ENCODE peak calls at places on chromosomes 3 and 15, in five cellular contexts. Z is ascending aorta, W is mesendoderm, F is psoas muscle, O is heart right ventricle. Q is an unnamed sample.

GRCh38 chr3:9347887-9348286 is 15.0 kb upstream of the THUMPD3 start:
- DNase-seq in Z (no peak), W (no peak), F (no peak), O (no peak), Q (no peak)

GRCh38 chr15:74038707-74039655 is 43.4 kb downstream of the GOLGA6A start:
- DNase-seq in Z (peak; percentile 66), W (no peak), F (no peak), O (no peak), Q (no peak)

GRCh38 chr3:127439621-127440020 is 150.9 kb downstream of the TPRA1 start:
- DNase-seq in Z (peak; percentile 43), W (no peak), F (no peak), O (no peak), Q (no peak)

GRCh38 chr15:52234596-52235541 is 43.7 kb upstream of the GNB5 start:
- DNase-seq in Z (no peak), W (no peak), F (no peak), O (no peak), Q (no peak)

GRCh38 chr3:110027446-110027845 is 690.1 kb upstream of the DPPA4 start:
- DNase-seq in Z (no peak), W (no peak), F (no peak), O (no peak), Q (no peak)

GRCh38 chr3:195893916-195894315 is 14.4 kb downstream of the TNK2 start:
- DNase-seq in Z (no peak), W (no peak), F (no peak), O (no peak), Q (no peak)

GRCh38 chr3:129690406-129690805 is 83.9 kb upstream of the PLXND1 start:
- DNase-seq in Z (no peak), W (peak; percentile 89), F (no peak), O (no peak), Q (peak; percentile 74)

GRCh38 chr15:68310178-68310810 is 32.7 kb downstream of the FEM1B start:
- DNase-seq in Z (peak; percentile 69), W (no peak), F (no peak), O (peak; percentile 36), Q (peak; percentile 32)

GRCh38 chr3:126881861-126882260 is 101.1 kb upstream of the PLXNA1 start:
- DNase-seq in Z (no peak), W (no peak), F (no peak), O (no peak), Q (no peak)

GRCh38 chr3:30426319-30426993 is 179.9 kb upstream of the TGFBR2 start:
- DNase-seq in Z (peak; percentile 67), W (peak; percentile 22), F (peak; percentile 54), O (peak; percentile 26), Q (peak; percentile 66)

GRCh38 chr15:53962646-53963561 is 15.3 kb upstream of the UNC13C start:
- DNase-seq in Z (no peak), W (peak; percentile 40), F (peak; percentile 28), O (peak; percentile 4), Q (no peak)

GRCh38 chr3:29144807-29145206 is 136.1 kb upstream of the RBMS3 start:
- DNase-seq in Z (no peak), W (no peak), F (peak; percentile 17), O (peak; percentile 10), Q (no peak)

GRCh38 chr15:33913459-33913858 is 54.8 kb upstream of the CHRM5 start:
- DNase-seq in Z (no peak), W (no peak), F (no peak), O (no peak), Q (no peak)

GRCh38 chr3:85142626-85143025 is 183.8 kb downstream of the CADM2 start:
- DNase-seq in Z (no peak), W (no peak), F (no peak), O (no peak), Q (no peak)

GRCh38 chr3:16113704-16114103 is 60.8 kb upstream of the GALNT15 start:
- DNase-seq in Z (no peak), W (no peak), F (no peak), O (no peak), Q (no peak)

GRCh38 chr3:124620600-124621063 is 109.6 kb upstream of the UMPS start:
- DNase-seq in Z (no peak), W (peak; percentile 91), F (no peak), O (no peak), Q (peak; percentile 9)

GRCh38 chr3:124615896-124616543 is 114.2 kb upstream of the UMPS start:
- DNase-seq in Z (no peak), W (no peak), F (no peak), O (peak; percentile 41), Q (no peak)

GRCh38 chr3:124617177-124617576 is 113.1 kb upstream of the UMPS start:
- DNase-seq in Z (no peak), W (no peak), F (no peak), O (no peak), Q (no peak)

GRCh38 chr3:124621498-124621897 is 108.8 kb upstream of the UMPS start:
- DNase-seq in Z (no peak), W (peak; percentile 49), F (no peak), O (no peak), Q (no peak)

DNA sequence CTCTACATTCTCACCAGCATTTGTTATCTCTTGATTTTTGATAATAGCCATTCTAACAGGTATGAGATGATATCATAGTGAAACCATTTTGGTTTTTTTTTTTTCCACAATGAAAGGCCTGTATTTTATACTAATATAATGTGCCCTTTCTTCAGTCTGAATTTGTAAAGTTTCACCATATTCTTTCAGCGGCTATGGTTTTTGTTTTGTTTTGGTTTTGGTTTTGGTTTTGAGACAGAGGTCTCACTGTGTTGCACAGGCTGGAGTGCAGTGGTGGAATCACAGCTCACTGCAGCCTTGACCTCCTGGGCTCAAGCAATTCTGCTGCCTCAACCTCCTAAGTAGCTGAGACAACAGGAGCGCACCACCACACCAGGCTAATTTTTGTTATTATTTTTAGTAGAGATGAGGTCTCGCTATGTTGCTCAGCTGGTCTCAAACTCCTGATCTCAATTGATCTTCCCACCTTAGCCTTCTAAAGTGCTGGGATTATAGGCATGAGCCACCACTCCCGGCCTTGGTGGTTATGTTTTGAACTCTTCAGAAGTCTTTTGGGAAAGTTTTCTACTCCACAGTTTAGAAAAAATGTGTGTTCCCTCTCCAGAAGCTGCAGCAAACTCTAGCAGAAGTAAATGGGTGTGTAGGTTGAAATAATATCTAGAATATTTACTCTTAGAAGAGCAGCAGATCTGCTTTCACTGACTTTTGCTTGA is 110.2 kb upstream of the UMPS start:
- DNase-seq in Z (no peak), W (no peak), F (no peak), O (no peak), Q (no peak)
- H3K27ac ChIP-seq in Z (no peak overlapping the region), W (no peak overlapping the region), F (peak overlapping the region; percentile 30), O (peak overlapping the region; percentile 50), Q (no peak overlapping the region)

GRCh38 chr3:182501861-182502260 is 291.4 kb upstream of the ATP11B start:
- DNase-seq in Z (no peak), W (no peak), F (no peak), O (no peak), Q (no peak)

DNA sequence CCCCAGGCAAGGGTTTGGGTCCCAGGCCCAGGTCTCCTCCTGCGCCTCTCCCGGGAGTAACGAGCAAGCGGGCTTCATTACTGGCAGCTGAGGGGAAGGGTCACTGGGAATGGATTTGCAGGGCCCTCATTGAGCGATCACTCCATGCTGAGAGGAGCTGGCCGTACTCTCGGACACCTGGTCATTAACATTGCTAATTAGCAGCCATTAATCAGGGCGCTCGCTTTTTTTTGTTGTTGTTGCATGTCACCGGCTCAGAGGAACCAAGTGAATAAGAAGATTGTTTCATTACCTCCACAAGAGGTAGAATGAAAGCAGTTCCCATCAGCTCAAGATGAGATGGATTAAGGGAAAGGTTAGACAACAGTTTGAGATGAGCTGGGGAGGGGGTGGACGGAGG is 293.0 kb upstream of the ATP11B start:
- DNase-seq in Z (no peak), W (peak; percentile 39), F (no peak), O (no peak), Q (no peak)
- H3K4me1 ChIP-seq in Z (no peaks in the 10 kb centered on the region), W (peaks cover 2% of the 10 kb centered on the region), F (no peaks in the 10 kb centered on the region), O (no peaks in the 10 kb centered on the region), Q (no peaks in the 10 kb centered on the region)

GRCh38 chr3:64639022-64639421 is 48.8 kb downstream of the ADAMTS9 start:
- DNase-seq in Z (no peak), W (peak; percentile 8), F (no peak), O (no peak), Q (no peak)
- H3K27ac ChIP-seq in Z (no peak overlapping the region), W (no peak overlapping the region), F (no peak overlapping the region), O (no peak overlapping the region), Q (peak overlapping the region; percentile 57)

GRCh38 chr3:102026656-102027055 is 177.3 kb downstream of the NFKBIZ start:
- DNase-seq in Z (no peak), W (no peak), F (no peak), O (no peak), Q (no peak)

GRCh38 chr3:102024270-102024904 is 175.1 kb downstream of the NFKBIZ start:
- DNase-seq in Z (no peak), W (no peak), F (no peak), O (no peak), Q (no peak)

GRCh38 chr3:102020670-102021069 is 171.4 kb downstream of the NFKBIZ start:
- DNase-seq in Z (no peak), W (no peak), F (no peak), O (no peak), Q (no peak)

DNA sequence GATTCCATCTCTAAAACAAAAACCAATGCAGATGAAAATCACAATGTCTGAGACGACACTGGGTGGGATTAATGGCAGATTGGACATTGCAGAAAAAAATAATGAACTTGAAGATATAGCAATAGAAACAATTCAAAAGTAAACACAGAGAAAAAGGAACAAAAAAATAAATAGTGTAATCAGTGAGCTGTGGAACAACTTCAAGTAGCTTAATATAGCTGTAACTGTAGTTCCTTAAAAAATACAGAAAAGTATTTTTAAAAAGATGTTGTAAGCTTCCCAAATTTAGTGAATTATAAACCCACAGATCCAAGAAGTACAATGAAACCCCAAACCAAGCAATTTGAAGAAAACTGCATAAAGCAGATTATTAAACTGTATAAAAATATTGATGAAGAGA is 176.3 kb downstream of the NFKBIZ start:
- DNase-seq in Z (no peak), W (no peak), F (no peak), O (no peak), Q (no peak)
- H3K4me1 ChIP-seq in Z (no peaks in the 10 kb centered on the region), W (no peaks in the 10 kb centered on the region), F (no peaks in the 10 kb centered on the region), O (no peaks in the 10 kb centered on the region), Q (no peaks in the 10 kb centered on the region)